ENCODE peak calls at places on chromosomes 2 and 18, in four cellular contexts. H is H54, R is breast epithelium, X is IMR-90. L is an unnamed sample.

GRCh38 chr2:11319939-11320338 is 24.5 kb downstream of the ROCK2 start:
- DNase-seq in R (no peak), X (peak), H (no peak), L (no peak)

GRCh38 chr2:143841935-143842334 is 678.0 kb downstream of the ZEB2 start:
- DNase-seq in X (peak), H (no peak), R (no peak), L (no peak)

GRCh38 chr2:69143726-69144360 is 130.9 kb downstream of the ANTXR1 start:
- DNase-seq in X (peak), R (no peak), H (peak), L (no peak)

GRCh38 chr2:238423561-238424312 is 3.0 kb upstream of the ASB1 start:
- DNase-seq in H (peak), X (peak), R (no peak), L (no peak)

GRCh38 chr2:141709756-141710155 is 421.1 kb downstream of the LRP1B start:
- DNase-seq in R (no peak), X (no peak), H (no peak), L (no peak)

GRCh38 chr18:28404721-28405120 is 227.8 kb upstream of the CDH2 start:
- DNase-seq in H (no peak), R (no peak), X (no peak), L (no peak)

GRCh38 chr2:151716721-151717120 is 17.6 kb downstream of the NEB start:
- DNase-seq in H (no peak), X (no peak), R (no peak), L (no peak)

GRCh38 chr2:60957224-60957623 is 60.3 kb upstream of the PEX13 start:
- DNase-seq in R (no peak), H (no peak), X (no peak), L (no peak)

GRCh38 chr18:12645264-12645663 is 12.6 kb downstream of the SPIRE1 start:
- DNase-seq in X (no peak), H (no peak), R (no peak), L (no peak)

GRCh38 chr2:20443276-20443920 is 3.5 kb upstream of the RHOB start:
- DNase-seq in H (no peak), X (peak), R (no peak), L (peak)
- TF ChIP-seq POLR2A in H (no peak), X (no peak), R (no peak), L (no peak)

DNA sequence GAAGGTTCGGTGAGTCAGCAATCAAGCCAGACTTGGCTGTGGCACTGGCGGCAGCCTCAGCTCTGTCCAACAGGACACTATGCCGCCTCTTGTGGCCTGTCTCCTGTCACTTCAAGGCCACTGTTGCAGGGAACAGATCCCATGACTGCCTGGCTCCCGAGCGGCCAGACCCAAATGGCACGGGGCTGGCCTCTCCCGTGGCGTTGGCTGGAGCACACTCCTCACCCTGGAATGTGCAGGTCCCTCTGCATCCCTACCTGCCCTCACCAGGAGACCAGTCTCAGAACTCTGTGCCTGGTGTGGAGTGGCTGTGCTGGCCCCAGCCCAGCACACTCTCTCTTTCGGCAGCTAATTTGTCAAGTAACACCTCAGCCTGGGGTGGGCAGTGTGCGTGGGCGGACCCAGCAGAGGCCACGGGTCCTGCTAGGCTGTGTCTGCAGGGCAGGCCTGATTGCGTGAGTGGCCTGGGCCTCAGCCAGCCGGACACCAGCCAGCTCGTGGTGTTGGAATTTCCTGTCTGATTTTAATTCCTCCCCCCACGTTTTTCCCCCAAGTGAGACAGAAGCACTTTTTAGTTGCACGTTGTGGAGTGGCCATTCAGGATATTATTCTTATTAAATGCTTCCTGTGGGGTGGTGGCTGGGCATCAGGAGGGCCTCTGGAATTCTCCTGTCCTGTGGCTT is 179.3 kb downstream of the GLI2 start:
- DNase-seq in R (no peak), H (peak), X (peak), L (peak)
- TF ChIP-seq POLR2A in R (no peak), H (no peak), X (no peak), L (no peak)

GRCh38 chr2:158456309-158457066 is at the start of the genes CCDC148 and PKP4:
- DNase-seq in X (peak), H (peak), R (peak), L (peak)
- TF ChIP-seq POLR2A in X (peak), H (peak), R (peak), L (no peak)

DNA sequence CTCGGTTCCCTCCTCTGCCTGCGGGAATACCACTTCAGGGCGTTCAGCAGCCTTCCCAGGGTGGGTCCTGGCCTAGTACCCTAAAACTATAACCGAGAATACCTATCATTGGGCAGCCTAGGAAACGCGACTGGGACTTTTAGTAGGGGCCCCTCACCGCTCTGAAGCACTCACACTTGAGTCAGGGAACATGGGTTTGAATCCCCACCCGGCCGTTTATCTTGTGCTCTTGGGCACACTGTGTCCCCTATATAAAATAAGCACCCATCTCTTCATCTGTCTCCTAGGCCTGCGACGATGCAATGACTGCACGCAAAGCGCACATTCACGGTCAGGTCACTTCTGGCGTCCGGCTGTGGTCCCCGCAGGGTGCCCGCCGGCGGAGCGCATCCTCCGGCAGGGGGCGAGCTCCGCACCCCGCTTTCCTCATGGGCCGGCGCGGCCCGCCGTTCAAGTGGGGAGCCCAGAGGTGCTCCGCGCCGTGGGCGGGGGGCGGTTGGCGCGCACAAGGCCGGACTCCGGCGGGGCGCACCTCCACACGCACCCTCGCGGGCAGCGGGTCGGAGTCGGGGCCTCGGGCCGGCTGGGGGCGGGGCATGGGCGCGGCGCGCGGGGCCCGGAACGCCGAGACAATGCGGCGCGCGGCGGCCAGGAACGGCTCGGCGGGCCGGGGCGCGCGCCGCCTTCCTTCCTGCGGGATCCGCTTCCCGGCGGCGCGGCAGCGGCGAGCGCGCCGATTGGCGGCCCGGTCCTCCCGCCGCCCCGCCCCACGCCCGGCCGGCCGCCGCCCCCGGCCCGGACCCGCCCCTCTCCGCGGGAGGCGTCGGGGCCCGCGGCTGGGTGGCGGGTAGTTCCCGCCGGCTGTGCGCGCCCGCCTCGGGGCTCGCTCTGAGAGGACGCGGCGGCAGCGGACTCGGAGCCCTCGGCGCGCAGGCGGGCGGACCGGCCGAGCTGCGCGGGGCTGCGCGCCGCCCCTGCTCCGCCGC is at the start of gene ASAP2:
- DNase-seq in X (peak), R (peak), H (peak), L (peak)
- TF ChIP-seq POLR2A in X (peak), R (no peak), H (peak), L (no peak)

GRCh38 chr2:39436592-39437521 is at the start of gene MAP4K3:
- DNase-seq in X (peak), H (peak), R (peak), L (peak)
- TF ChIP-seq POLR2A in X (peak), H (peak), R (peak), L (peak)

L was measured in HepG2.